ENCODE peak calls at places on chromosomes 12 and 14, in five cellular contexts. U, H, M, R and L are unnamed samples.

GRCh38 chr12:124694250-124694649 is 126.8 kb upstream of the NCOR2 start:
- DNase-seq in U (no peak), H (no peak), M (no peak), R (no peak), L (no peak)

GRCh38 chr12:14836336-14837210 is 6.8 kb downstream of the ART4 start:
- DNase-seq in U (no peak), H (peak), M (peak), R (no peak), L (peak)

GRCh38 chr14:65170768-65171251 is 68.5 kb upstream of the MAX start:
- DNase-seq in U (no peak), H (peak), M (peak), R (no peak), L (peak)

GRCh38 chr12:93453633-93454032 is 11.9 kb upstream of the UBE2N start:
- DNase-seq in U (no peak), H (peak), M (no peak), R (no peak), L (peak)

GRCh38 chr14:90883197-90883596 is 67.0 kb upstream of the TTC7B start:
- DNase-seq in U (no peak), H (no peak), M (no peak), R (no peak), L (no peak)

GRCh38 chr12:65615091-65615490 is 209.2 kb upstream of the HMGA2 start:
- DNase-seq in U (no peak), H (peak), M (no peak), R (no peak), L (no peak)

GRCh38 chr14:67618617-67619063 is 1.1 kb upstream of the ARG2 start:
- DNase-seq in U (peak), H (peak), M (peak), R (no peak), L (peak)

GRCh38 chr14:66117600-66117999 is 368.6 kb upstream of the CCDC196 start:
- DNase-seq in U (no peak), H (peak), M (peak), R (no peak), L (peak)

GRCh38 chr14:52015411-52016030 is 26.2 kb downstream of the RTRAF start:
- DNase-seq in U (no peak), H (no peak), M (peak), R (no peak), L (no peak)

GRCh38 chr14:52650774-52651173 is 44.6 kb downstream of the ERO1A start:
- DNase-seq in U (no peak), H (no peak), M (no peak), R (no peak), L (no peak)

GRCh38 chr14:105899071-105899641 is 372.8 kb downstream of the TMEM121 start:
- DNase-seq in U (peak), H (no peak), M (no peak), R (no peak), L (no peak)

GRCh38 chr12:97650242-97650641 is 187.6 kb downstream of the RMST start:
- DNase-seq in U (no peak), H (no peak), M (no peak), R (no peak), L (peak)

GRCh38 chr12:109134186-109134917 is 18.0 kb downstream of the ACACB start:
- DNase-seq in U (peak), H (peak), M (no peak), R (peak), L (no peak)

GRCh38 chr12:45299132-45299692 is 83.3 kb downstream of the ANO6 start:
- DNase-seq in U (peak), H (peak), M (peak), R (no peak), L (peak)

GRCh38 chr14:91892918-91893527 is 25.7 kb upstream of the TC2N start:
- DNase-seq in U (peak), H (no peak), M (no peak), R (no peak), L (no peak)

GRCh38 chr12:10557766-10558165 is 52.1 kb downstream of the EIF2S3B start:
- DNase-seq in U (no peak), H (no peak), M (no peak), R (no peak), L (peak)

GRCh38 chr14:91728616-91729183 is 3.2 kb downstream of the CATSPERB start:
- DNase-seq in U (no peak), H (no peak), M (no peak), R (no peak), L (no peak)

GRCh38 chr12:51383281-51383905 is 7.8 kb downstream of the GALNT6 start:
- DNase-seq in U (no peak), H (no peak), M (no peak), R (no peak), L (peak)

GRCh38 chr12:104273503-104273902 is 30.0 kb upstream of the EID3 start:
- DNase-seq in U (no peak), H (no peak), M (no peak), R (no peak), L (no peak)

DNA sequence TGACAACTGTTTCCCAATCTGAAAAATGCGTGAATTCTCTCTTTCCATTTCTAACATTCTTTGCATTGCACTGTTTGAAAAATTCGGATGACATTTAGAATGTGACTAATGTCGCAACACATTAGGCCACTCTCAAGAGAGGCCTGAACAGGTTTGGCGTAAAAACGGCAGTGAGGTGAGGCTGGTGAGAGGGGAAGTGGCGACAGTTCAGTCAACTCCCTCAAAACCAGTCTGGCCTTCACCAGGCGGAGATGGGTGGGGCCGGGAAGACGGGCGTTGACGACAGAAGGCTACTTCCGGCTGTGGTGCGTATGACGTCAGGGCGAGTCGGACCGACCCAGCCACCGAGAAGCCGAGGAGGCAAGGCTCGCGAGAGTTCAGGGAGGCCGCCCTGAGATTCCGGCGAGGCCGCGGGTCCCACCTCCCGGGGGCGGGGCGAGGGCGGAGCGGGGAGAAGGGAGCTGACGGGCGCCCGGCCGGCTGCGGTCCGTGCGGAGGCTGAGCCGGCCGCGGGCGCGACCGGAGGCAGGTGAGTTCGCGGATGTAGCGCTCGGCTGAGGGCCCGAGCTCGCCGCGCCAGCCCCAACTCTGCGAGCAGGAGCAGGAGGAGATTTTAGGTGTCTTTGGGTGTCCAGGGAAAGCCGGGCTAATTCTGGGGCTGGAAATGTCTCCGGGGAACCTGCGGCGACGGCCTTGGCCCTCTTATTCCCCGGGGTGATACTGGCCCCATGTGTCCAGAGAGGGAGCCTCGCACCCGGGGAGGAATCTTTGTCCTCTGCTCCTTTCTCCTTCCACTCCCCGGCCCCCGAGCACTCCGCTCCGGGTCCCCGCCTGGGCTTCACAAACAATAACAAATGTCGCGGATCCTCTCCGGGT is at the start of gene STK38L:
- DNase-seq in U (peak), H (peak), M (peak), R (peak), L (peak)
- TF ChIP-seq CTCF in U (peak), H (peak), M (peak), R (peak), L (peak)

DNA sequence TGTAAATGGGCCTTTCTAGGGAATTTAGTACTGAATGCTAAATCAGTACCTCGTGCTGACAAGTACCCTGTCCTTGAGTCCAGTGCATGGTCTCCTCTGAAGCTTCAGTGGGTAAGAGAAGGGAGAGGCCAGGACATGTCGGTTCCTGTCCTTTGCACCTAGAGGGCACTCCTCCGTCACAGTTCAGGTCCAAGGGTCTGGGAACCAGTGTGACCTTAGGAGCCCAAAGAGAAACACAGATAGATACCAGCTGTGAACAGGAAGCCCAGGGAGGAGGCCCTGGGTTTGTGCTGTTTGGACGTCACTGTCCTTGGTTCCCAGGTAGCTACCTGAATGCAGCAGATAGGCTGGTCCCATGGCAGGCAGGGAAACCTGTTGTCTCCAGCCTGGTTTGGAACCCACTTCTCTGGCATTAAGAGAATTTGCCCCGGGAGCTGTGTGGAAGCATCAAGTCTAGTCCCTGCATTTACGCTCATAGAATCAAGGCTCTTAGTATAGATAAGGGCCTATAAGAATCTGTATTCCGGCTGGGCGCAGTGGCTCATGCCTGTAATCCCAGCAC is 3.9 kb upstream of the FGF23 start:
- DNase-seq in U (peak), H (no peak), M (no peak), R (no peak), L (no peak)
- TF ChIP-seq CTCF in U (peak), H (no peak), M (no peak), R (no peak), L (no peak)

DNA sequence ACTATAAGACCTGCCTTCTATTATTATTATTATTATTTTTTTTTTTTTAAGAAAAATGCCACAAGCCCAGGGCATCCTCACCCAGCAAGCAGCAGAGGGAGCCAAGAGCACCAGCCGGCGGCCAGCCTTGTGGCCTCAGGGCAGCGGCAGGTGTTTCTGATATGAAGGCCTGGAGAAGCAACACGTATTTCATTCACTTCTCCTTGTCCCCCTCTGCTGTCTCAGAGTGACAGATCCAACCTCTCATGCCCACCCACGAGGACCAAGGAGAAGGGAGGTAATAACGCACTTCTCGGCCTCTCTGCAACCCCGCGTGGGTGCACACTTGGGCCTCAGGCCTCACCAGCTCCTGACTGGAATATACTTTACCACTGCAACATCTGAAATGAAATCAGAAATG is 25.4 kb downstream of the CDC42BPB start:
- DNase-seq in U (no peak), H (no peak), M (peak), R (peak), L (no peak)
- TF ChIP-seq CTCF in U (peak), H (no peak), M (peak), R (peak), L (peak)

DNA sequence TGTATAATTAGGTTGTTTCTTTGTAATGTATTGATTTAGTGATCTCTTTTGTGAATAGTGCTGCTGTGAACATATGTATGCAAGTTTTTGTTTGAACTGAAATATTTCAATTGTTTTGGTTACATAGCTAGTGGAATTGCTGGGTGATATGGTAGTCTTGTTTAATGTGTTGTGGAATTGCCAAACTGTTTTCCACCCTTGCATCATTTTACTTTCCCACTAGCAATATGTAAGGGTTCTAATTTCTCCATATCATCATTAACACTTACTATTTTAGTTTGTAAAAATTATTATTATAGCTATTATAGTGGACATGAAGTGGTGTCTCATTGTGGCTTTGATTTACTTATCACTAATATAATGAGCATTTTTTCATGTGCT is 5.9 kb downstream of the G2E3 start:
- DNase-seq in U (no peak), H (no peak), M (no peak), R (no peak), L (no peak)
- TF ChIP-seq CTCF in U (no peak), H (no peak), M (no peak), R (no peak), L (no peak)

GRCh38 chr14:59344711-59345455 is 120.3 kb downstream of the GPR135 start:
- DNase-seq in U (no peak), H (no peak), M (no peak), R (no peak), L (no peak)
- TF ChIP-seq CTCF in U (no peak), H (no peak), M (no peak), R (no peak), L (no peak)

DNA sequence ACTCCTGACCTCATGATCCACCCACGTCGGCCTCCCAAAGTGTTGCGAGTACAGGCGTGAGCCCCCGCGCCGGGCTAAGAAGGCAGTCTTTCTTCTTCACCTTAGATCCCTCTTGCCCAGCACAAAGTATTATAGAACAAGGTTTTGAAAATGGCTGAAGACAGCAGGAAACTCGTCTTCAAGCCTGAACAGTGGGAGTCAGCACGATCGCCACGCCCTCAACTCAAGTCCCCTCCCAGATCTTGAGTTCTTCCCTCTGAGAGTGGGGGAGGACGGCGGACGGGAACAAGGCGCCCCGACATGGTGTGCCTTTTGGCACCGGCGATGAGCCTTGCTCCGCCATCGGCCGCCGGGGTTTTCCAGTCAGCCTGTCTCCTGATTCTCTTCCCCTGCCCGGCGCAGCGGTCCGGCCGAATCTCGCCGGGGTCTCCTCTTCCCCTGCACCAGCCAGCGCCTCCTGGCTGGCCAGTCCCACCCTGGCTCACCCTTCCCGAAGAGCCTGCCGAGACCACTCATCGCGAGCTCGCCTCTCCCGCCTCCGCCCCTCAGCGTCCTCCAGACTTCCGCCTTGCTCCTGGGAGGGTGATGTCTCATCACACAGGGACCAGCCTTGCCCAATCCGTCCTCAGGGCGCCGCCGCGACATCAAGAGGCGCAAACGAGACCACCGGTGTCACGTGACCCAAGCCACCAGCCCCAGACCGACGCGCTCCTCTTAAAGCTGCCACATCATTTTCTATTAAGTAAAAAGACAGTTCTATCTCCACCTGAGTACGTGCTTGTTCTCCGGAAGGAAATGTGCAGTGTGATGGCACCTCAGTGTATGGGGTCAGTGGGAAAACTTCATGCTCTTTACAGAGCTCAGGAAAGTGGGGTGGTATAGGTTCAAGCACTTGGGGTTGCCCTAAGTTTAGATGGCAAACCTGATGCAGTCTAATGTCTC is at the start of gene CHMP4A:
- DNase-seq in U (peak), H (peak), M (peak), R (peak), L (peak)
- TF ChIP-seq CTCF in U (no peak), H (peak), M (no peak), R (peak), L (peak)